ENCODE peak calls at places on chromosomes 6 and 20, in four cellular contexts. One of them, this sample, is unnamed.

GRCh38 chr6:6631526-6632276 is 43.2 kb downstream of the LY86 start:
- DNase-seq in activated naive CD4-positive, alpha-beta T cell: no peak
- DNase-seq in brain microvascular endothelial cell: no peak
- DNase-seq in AG04450: no peak
- DNase-seq in this sample: no peak

GRCh38 chr20:45968801-45969711 is 2.9 kb downstream of the ZNF335 start:
- DNase-seq in activated naive CD4-positive, alpha-beta T cell: no peak
- DNase-seq in brain microvascular endothelial cell: peak
- DNase-seq in AG04450: peak
- DNase-seq in this sample: no peak

GRCh38 chr6:41723178-41723935 is 12.1 kb downstream of the TFEB start:
- DNase-seq in activated naive CD4-positive, alpha-beta T cell: no peak
- DNase-seq in brain microvascular endothelial cell: peak
- DNase-seq in AG04450: peak
- DNase-seq in this sample: peak

GRCh38 chr6:91895592-91895991 is 1308.7 kb upstream of the MAP3K7 start:
- DNase-seq in activated naive CD4-positive, alpha-beta T cell: no peak
- DNase-seq in brain microvascular endothelial cell: no peak
- DNase-seq in AG04450: no peak
- DNase-seq in this sample: no peak

GRCh38 chr6:154367839-154368695 is 11.5 kb upstream of the IPCEF1 start:
- DNase-seq in activated naive CD4-positive, alpha-beta T cell: no peak
- DNase-seq in brain microvascular endothelial cell: no peak
- DNase-seq in AG04450: no peak
- DNase-seq in this sample: no peak

GRCh38 chr20:63118786-63119450 is 97.0 kb downstream of the YTHDF1 start:
- DNase-seq in activated naive CD4-positive, alpha-beta T cell: no peak
- DNase-seq in brain microvascular endothelial cell: no peak
- DNase-seq in AG04450: no peak
- DNase-seq in this sample: no peak

GRCh38 chr6:139753198-139753861 is 378.9 kb upstream of the CITED2 start:
- DNase-seq in activated naive CD4-positive, alpha-beta T cell: no peak
- DNase-seq in brain microvascular endothelial cell: peak
- DNase-seq in AG04450: no peak
- DNase-seq in this sample: peak

GRCh38 chr20:60062431-60063336 is 104.5 kb downstream of the CDH26 start:
- DNase-seq in activated naive CD4-positive, alpha-beta T cell: no peak
- DNase-seq in brain microvascular endothelial cell: peak
- DNase-seq in AG04450: no peak
- DNase-seq in this sample: peak

GRCh38 chr6:11337306-11337705 is 104.8 kb upstream of the NEDD9 start:
- DNase-seq in activated naive CD4-positive, alpha-beta T cell: no peak
- DNase-seq in brain microvascular endothelial cell: no peak
- DNase-seq in AG04450: no peak
- DNase-seq in this sample: no peak

GRCh38 chr6:14265049-14266021 is 147.8 kb downstream of the CD83 start:
- DNase-seq in activated naive CD4-positive, alpha-beta T cell: no peak
- DNase-seq in brain microvascular endothelial cell: no peak
- DNase-seq in AG04450: no peak
- DNase-seq in this sample: no peak

GRCh38 chr6:37630281-37630799 is 67.3 kb downstream of the MDGA1 start:
- DNase-seq in activated naive CD4-positive, alpha-beta T cell: no peak
- DNase-seq in brain microvascular endothelial cell: peak
- DNase-seq in AG04450: peak
- DNase-seq in this sample: peak

GRCh38 chr20:15951711-15952110 is 621.5 kb downstream of the KIF16B start:
- DNase-seq in activated naive CD4-positive, alpha-beta T cell: no peak
- DNase-seq in brain microvascular endothelial cell: no peak
- DNase-seq in AG04450: no peak
- DNase-seq in this sample: no peak

GRCh38 chr6:41189968-41190367 is 11.0 kb downstream of the TREML2 start:
- DNase-seq in activated naive CD4-positive, alpha-beta T cell: no peak
- DNase-seq in brain microvascular endothelial cell: no peak
- DNase-seq in AG04450: no peak
- DNase-seq in this sample: no peak

GRCh38 chr6:12973302-12973865 is 256.8 kb downstream of the PHACTR1 start:
- DNase-seq in activated naive CD4-positive, alpha-beta T cell: no peak
- DNase-seq in brain microvascular endothelial cell: no peak
- DNase-seq in AG04450: no peak
- DNase-seq in this sample: no peak

GRCh38 chr6:168528457-168529095 is 87.6 kb downstream of the SMOC2 start:
- DNase-seq in activated naive CD4-positive, alpha-beta T cell: no peak
- DNase-seq in brain microvascular endothelial cell: no peak
- DNase-seq in AG04450: no peak
- DNase-seq in this sample: no peak

GRCh38 chr6:53043626-53044025 is 21.6 kb upstream of the FBXO9 start:
- DNase-seq in activated naive CD4-positive, alpha-beta T cell: no peak
- DNase-seq in brain microvascular endothelial cell: no peak
- DNase-seq in AG04450: no peak
- DNase-seq in this sample: peak

GRCh38 chr6:149335924-149336323 is 18.4 kb downstream of the TAB2 start:
- DNase-seq in activated naive CD4-positive, alpha-beta T cell: no peak
- DNase-seq in brain microvascular endothelial cell: peak
- DNase-seq in AG04450: no peak
- DNase-seq in this sample: no peak

GRCh38 chr6:16755544-16755943 is 5.7 kb downstream of the ATXN1 start:
- DNase-seq in activated naive CD4-positive, alpha-beta T cell: no peak
- DNase-seq in brain microvascular endothelial cell: no peak
- DNase-seq in AG04450: no peak
- DNase-seq in this sample: no peak

GRCh38 chr20:38094373-38094775 is 60.8 kb downstream of the RPRD1B start:
- DNase-seq in activated naive CD4-positive, alpha-beta T cell: no peak
- DNase-seq in brain microvascular endothelial cell: peak
- DNase-seq in AG04450: no peak
- DNase-seq in this sample: peak